ENCODE peak calls at places on chromosomes 3 and 15, in four cellular contexts. D is IMR-90, V is mesenchymal stem cell, A is neuronal stem cell. L is an unnamed sample.

GRCh38 chr15:96473556-96473955 is 143.1 kb downstream of the NR2F2 start:
- DNase-seq in V (no peak), A (no peak), D (no peak), L (no peak)

GRCh38 chr3:188673509-188674239 is 498.1 kb upstream of the TPRG1 start:
- DNase-seq in A (no peak), V (peak), D (peak), L (peak)

GRCh38 chr3:197550489-197550888 is 5.3 kb downstream of the BDH1 start:
- DNase-seq in V (no peak), D (no peak), A (no peak), L (no peak)

GRCh38 chr3:46440531-46441294 is 24.0 kb downstream of the LTF start:
- DNase-seq in V (no peak), D (no peak), A (no peak), L (no peak)

GRCh38 chr3:42025388-42026138 is 63.7 kb upstream of the ULK4 start:
- DNase-seq in A (peak), V (peak), D (peak), L (peak)

GRCh38 chr3:99172736-99173657 is 271.5 kb upstream of the DCBLD2 start:
- DNase-seq in D (peak), A (peak), V (peak), L (peak)

GRCh38 chr3:185739264-185739701 is 85.6 kb downstream of the IGF2BP2 start:
- DNase-seq in V (no peak), D (no peak), A (no peak), L (no peak)

GRCh38 chr3:152298393-152299242 is 29.9 kb downstream of the MBNL1 start:
- DNase-seq in D (peak), V (peak), A (no peak), L (peak)

GRCh38 chr3:38651153-38651789 is 1.8 kb upstream of the SCN5A start:
- DNase-seq in A (peak), D (peak), V (peak), L (peak)

GRCh38 chr3:197820550-197821335 is 29.7 kb downstream of the LRCH3 start:
- DNase-seq in V (no peak), A (no peak), D (no peak), L (no peak)

GRCh38 chr3:76753599-76753998 is 286.3 kb upstream of the ROBO2 start:
- DNase-seq in V (peak), D (peak), A (no peak), L (peak)

GRCh38 chr15:71374607-71375352 is 259.5 kb downstream of the THSD4 start:
- DNase-seq in V (peak), D (peak), A (no peak), L (peak)

GRCh38 chr3:136624894-136625815 is 127.0 kb downstream of the STAG1 start:
- DNase-seq in D (no peak), V (no peak), A (peak), L (no peak)

GRCh38 chr3:144384241-144384979 is 412.8 kb downstream of the DIPK2A start:
- DNase-seq in D (no peak), V (no peak), A (no peak), L (no peak)

GRCh38 chr3:26437678-26438077 is 184.9 kb upstream of the LRRC3B start:
- DNase-seq in V (peak), D (no peak), A (no peak), L (peak)

GRCh38 chr3:42701371-42702065 is 1.1 kb downstream of the HHATL start:
- DNase-seq in A (peak), D (no peak), V (peak), L (peak)

GRCh38 chr3:5756443-5756842 is 568.9 kb downstream of the EDEM1 start:
- DNase-seq in A (no peak), D (no peak), V (no peak), L (no peak)

GRCh38 chr3:71784914-71785593 is at the start of gene PROK2:
- DNase-seq in V (no peak), D (no peak), A (peak), L (peak)
- H3K4me3 ChIP-seq in V (peak), D (no peak), A (no peak), L (peak)

GRCh38 chr3:170360476-170360875 is 3.0 kb downstream of the SKIL start:
- DNase-seq in D (peak), A (no peak), V (no peak), L (no peak)

GRCh38 chr3:170361711-170362110 is 4.2 kb downstream of the SKIL start:
- DNase-seq in D (no peak), A (no peak), V (no peak), L (no peak)

GRCh38 chr3:170363471-170363994 is 6.0 kb downstream of the SKIL start:
- DNase-seq in D (no peak), A (no peak), V (no peak), L (no peak)

GRCh38 chr3:170359178-170359704 is 1.7 kb downstream of the SKIL start:
- DNase-seq in V (no peak), D (no peak), A (no peak), L (no peak)

GRCh38 chr3:170360916-170361315 is 3.4 kb downstream of the SKIL start:
- DNase-seq in A (no peak), D (peak), V (no peak), L (no peak)
- H3K27ac ChIP-seq in A (no peak), D (no peak), V (no peak), L (no peak)

GRCh38 chr3:71063768-71064287 is 519.7 kb downstream of the FOXP1 start:
- DNase-seq in D (peak), V (peak), A (peak), L (peak)

GRCh38 chr3:71061581-71061980 is 521.9 kb downstream of the FOXP1 start:
- DNase-seq in D (no peak), A (no peak), V (no peak), L (no peak)

GRCh38 chr3:71062037-71062919 is 521.2 kb downstream of the FOXP1 start:
- DNase-seq in D (peak), A (no peak), V (peak), L (peak)

GRCh38 chr3:71064288-71064975 is 519.1 kb downstream of the FOXP1 start:
- DNase-seq in D (peak), A (peak), V (peak), L (peak)

GRCh38 chr3:71062920-71063767 is 520.4 kb downstream of the FOXP1 start:
- DNase-seq in D (peak), V (peak), A (no peak), L (peak)
- H3K4me2 ChIP-seq in D (peak), V (peak), A (no peak), L (peak)

GRCh38 chr3:129597792-129598381 is 8.6 kb downstream of the PLXND1 start:
- DNase-seq in D (peak), A (no peak), V (peak), L (peak)

GRCh38 chr3:129598484-129598883 is 8.0 kb downstream of the PLXND1 start:
- DNase-seq in A (no peak), D (no peak), V (no peak), L (no peak)

GRCh38 chr3:129599073-129599472 is 7.4 kb downstream of the PLXND1 start:
- DNase-seq in V (peak), A (no peak), D (no peak), L (peak)

GRCh38 chr3:129600348-129600747 is 6.1 kb downstream of the PLXND1 start:
- DNase-seq in V (no peak), D (no peak), A (no peak), L (no peak)

DNA sequence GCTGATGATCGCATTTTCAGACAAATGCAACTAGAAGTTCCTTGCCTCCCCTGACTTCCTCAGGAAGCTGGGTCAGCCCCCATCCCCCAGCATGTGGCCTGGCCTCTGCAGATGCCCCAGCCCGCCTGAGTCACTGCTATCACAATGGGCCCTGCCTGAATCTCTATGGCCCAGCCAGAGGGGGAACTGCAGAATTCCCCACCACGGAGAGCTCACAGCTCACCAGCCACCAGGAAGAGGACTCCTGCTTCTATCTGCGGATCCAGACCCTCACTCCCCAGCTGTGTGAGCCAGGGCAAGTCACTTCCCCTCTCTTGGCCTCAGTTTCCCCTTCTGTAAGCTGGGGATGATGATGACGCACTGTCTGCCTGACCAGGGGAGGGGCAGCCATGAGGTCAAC is 6.9 kb downstream of the PLXND1 start:
- DNase-seq in A (no peak), D (peak), V (peak), L (peak)
- H3K4me3 ChIP-seq in A (no peak), D (no peak), V (no peak), L (no peak)

DNA sequence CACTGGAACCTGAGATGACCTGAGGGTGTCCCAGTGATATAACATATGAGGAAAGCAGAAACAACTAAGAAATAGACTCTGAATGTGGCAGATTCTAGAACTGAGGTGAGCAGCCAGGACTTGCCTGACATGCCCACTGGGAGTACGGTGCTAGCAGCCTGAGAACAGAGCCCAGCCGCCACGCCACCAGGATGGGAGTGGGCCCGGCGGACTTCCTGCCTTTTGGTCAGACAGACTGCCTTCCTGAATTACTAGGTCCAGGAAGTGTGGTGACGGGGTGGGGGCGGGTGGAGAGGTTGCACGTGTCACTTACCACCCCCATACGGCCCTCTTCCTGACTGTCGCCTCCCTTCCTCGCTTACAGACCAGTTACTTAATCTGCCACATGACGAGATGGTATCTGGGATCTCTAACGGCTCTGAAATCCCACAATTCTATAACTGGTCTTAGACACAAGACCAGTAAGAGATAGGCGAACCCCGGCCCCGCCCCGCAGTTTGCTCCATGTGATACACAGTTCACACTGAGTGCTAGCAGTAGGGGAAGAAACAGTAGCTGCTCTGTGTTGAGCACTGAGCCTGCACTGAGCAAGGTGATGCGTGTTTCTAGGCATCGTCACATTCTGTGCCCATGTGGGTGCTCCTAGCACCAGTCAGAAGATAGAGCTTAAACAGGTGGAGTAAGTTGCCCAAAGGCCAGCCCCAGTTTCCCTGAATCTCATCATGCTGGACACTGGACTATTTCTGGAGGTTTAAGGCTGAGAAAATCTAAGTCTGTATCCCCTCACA is 95.7 kb downstream of the CPN2 start:
- DNase-seq in D (no peak), V (peak), A (no peak), L (no peak)
- H3K27ac ChIP-seq in D (no peak), V (no peak), A (no peak), L (no peak)

GRCh38 chr15:82808634-82809041 is 790 bp upstream of the WHAMM start:
- DNase-seq in D (no peak), V (no peak), A (no peak), L (no peak)

GRCh38 chr15:82810061-82810862 is 834 bp downstream of the WHAMM start:
- DNase-seq in A (peak), V (peak), D (peak), L (peak)

GRCh38 chr15:82809308-82810060 is at the start of gene WHAMM:
- DNase-seq in D (peak), V (peak), A (peak), L (peak)

GRCh38 chr15:82805994-82806406 is at the start of gene FSD2:
- DNase-seq in V (peak), A (no peak), D (no peak), L (no peak)

GRCh38 chr15:82807920-82808633 is 1.4 kb upstream of the WHAMM start:
- DNase-seq in V (no peak), D (no peak), A (no peak), L (no peak)
- H3K4me2 ChIP-seq in V (no peak), D (no peak), A (no peak), L (no peak)

GRCh38 chr3:149634573-149634972 is 23.3 kb downstream of the WWTR1 start:
- DNase-seq in A (no peak), V (no peak), D (no peak), L (no peak)

GRCh38 chr3:149632225-149632624 is 25.6 kb downstream of the WWTR1 start:
- DNase-seq in A (no peak), D (no peak), V (no peak), L (no peak)

GRCh38 chr3:149634072-149634471 is 23.8 kb downstream of the WWTR1 start:
- DNase-seq in A (no peak), D (no peak), V (no peak), L (no peak)

GRCh38 chr3:149638401-149639092 is 19.3 kb downstream of the WWTR1 start:
- DNase-seq in D (peak), V (peak), A (no peak), L (peak)

GRCh38 chr3:149635396-149635795 is 22.4 kb downstream of the WWTR1 start:
- DNase-seq in D (no peak), V (no peak), A (no peak), L (no peak)
- H3K4me3 ChIP-seq in D (no peak), V (no peak), A (no peak), L (no peak)

GRCh38 chr3:31011383-31011782 is 116.9 kb upstream of the GADL1 start:
- DNase-seq in D (no peak), V (no peak), A (no peak), L (no peak)

GRCh38 chr3:31013843-31014242 is 119.4 kb upstream of the GADL1 start:
- DNase-seq in A (no peak), V (no peak), D (no peak), L (peak)

GRCh38 chr3:31010491-31010890 is 116.0 kb upstream of the GADL1 start:
- DNase-seq in V (peak), D (peak), A (no peak), L (peak)

GRCh38 chr3:31008986-31009385 is 114.5 kb upstream of the GADL1 start:
- DNase-seq in D (peak), V (no peak), A (no peak), L (peak)

GRCh38 chr3:31009881-31010280 is 115.4 kb upstream of the GADL1 start:
- DNase-seq in D (no peak), V (no peak), A (peak), L (no peak)
- H3K27ac ChIP-seq in D (no peak), V (no peak), A (no peak), L (peak)

DNA sequence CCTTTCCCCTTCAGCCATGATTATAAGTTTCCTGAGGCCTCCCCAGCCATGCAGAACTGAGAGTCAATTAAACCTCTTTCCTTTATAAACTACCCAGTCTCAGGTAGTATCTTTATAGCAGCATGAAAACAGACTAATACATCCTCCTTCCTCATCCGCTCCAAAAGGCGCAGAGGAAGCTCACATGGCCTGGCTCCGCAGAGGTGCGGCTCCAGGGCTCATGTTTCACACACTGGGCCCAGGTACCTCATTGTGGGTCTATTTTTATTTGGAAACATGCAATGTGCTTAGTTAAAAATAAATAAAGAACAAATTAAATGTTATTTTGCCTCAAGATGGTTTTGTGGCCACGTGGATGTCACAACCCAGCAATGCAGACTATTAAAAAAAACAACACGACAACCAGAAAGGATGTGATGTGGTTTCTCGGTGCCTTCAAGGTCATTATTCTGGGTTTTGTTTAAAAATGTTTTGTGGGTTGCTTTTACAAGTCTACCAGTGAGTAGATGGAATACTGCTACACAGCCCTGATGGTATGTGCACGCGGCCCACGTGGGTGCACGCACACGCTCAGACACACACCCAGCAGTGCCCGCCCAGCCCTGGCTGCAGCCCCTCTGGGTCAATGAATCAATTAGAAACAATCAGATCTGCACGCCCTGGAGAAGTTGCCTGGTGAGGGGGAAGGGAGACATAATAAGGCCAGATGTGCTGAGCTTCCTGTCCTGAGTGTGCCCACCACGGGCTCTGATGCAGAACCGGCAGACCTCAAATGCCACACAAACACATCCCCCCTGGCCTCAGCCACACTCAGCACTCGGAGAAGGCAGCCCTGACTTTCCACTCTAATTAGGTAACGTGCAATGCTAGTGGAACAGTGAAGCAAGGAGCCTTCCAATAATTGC is 140.1 kb downstream of the ADAMTS17 start:
- DNase-seq in D (no peak), V (peak), A (no peak), L (no peak)
- H3K4me2 ChIP-seq in D (no peak), V (no peak), A (no peak), L (no peak)